ENCODE peak calls at places on chromosomes 6 and 20, in six cellular contexts. Q is IMR-90, F is mesenchymal stem cell, Z is H1, V is neuronal stem cell, J is trophoblast cell. P is an unnamed sample.

GRCh38 chr6:24930386-24930785 is 5.4 kb downstream of the RIPOR2 start:
- DNase-seq in J (no peak), Q (peak), F (peak), Z (no peak), V (no peak), P (no peak)

GRCh38 chr20:19918965-19919329 is 98.2 kb upstream of the NAA20 start:
- DNase-seq in F (peak), Z (no peak), J (no peak), Q (no peak), V (no peak), P (no peak)

GRCh38 chr20:32707691-32708581 is 34.2 kb upstream of the C20orf203 start:
- DNase-seq in J (no peak), F (peak), V (no peak), Z (no peak), Q (peak), P (no peak)

GRCh38 chr6:9494864-9495263 is 920.0 kb downstream of the TFAP2A start:
- DNase-seq in Z (no peak), Q (peak), F (no peak), V (no peak), J (no peak), P (no peak)

GRCh38 chr6:67328269-67328668 is 1306.8 kb upstream of the ADGRB3 start:
- DNase-seq in J (no peak), Z (no peak), Q (no peak), F (no peak), V (no peak), P (no peak)

GRCh38 chr6:55916188-55916587 is 40.8 kb upstream of the BMP5 start:
- DNase-seq in Q (peak), Z (no peak), F (peak), J (peak), V (no peak), P (no peak)

GRCh38 chr20:11703119-11703518 is 214.6 kb upstream of the BTBD3 start:
- DNase-seq in J (no peak), F (no peak), V (no peak), Z (no peak), Q (no peak), P (no peak)

GRCh38 chr6:154579046-154579823 is 68.8 kb upstream of the CNKSR3 start:
- DNase-seq in J (peak), V (no peak), Z (no peak), Q (no peak), F (no peak), P (no peak)

GRCh38 chr6:126377594-126378153 is 37.8 kb downstream of the CENPW start:
- DNase-seq in Z (no peak), V (no peak), F (no peak), J (no peak), Q (no peak), P (no peak)

DNA sequence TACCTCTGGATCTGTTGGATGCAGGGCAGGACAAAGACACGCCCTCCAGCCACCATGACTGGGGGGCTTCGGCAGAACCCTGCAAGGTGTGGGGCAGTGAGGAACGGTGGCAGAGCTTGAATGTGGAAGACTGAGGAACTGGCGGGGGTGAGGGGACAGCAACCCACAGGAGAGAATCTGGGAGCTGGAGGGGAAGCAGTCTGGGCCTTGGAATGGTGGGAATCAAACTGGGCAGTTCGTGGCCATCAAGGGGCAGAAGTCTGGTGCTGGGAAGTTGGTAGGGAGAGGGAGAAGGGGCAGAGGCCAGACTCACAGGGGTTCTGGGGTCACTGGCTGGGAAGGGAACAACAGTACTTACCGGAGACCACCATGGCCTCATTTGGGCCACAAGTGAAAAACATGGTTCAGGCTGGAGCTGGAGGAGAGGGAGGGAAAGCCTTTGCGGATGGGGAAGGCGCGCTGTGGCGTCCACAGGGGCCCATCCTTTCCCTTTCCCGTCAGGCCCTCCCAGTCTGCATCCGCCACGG is 635 bp downstream of the FLOT1 start:
- DNase-seq in V (no peak), F (no peak), Q (no peak), J (no peak), Z (no peak), P (no peak)
- H2BK5ac ChIP-seq in V (peak), F (peak), Q (peak), J (peak), Z (peak), P (no peak)

GRCh38 chr6:150200428-150201105 is 57.7 kb downstream of the PPP1R14C start:
- DNase-seq in Z (no peak), Q (no peak), V (no peak), F (no peak), J (no peak), P (no peak)

GRCh38 chr6:150202934-150203333 is 60.1 kb downstream of the PPP1R14C start:
- DNase-seq in J (no peak), Q (no peak), V (no peak), Z (no peak), F (no peak), P (no peak)

GRCh38 chr6:150201285-150201684 is 58.4 kb downstream of the PPP1R14C start:
- DNase-seq in Q (no peak), Z (no peak), F (no peak), J (no peak), V (no peak), P (no peak)

GRCh38 chr6:150202404-150202803 is 59.6 kb downstream of the PPP1R14C start:
- DNase-seq in V (no peak), Q (no peak), J (peak), F (no peak), Z (no peak), P (no peak)

GRCh38 chr6:150201791-150202329 is 59.0 kb downstream of the PPP1R14C start:
- DNase-seq in F (no peak), Q (no peak), Z (no peak), V (no peak), J (peak), P (no peak)
- H3K14ac ChIP-seq in F (no peak), Q (no peak), Z (no peak), V (peak), J (no peak), P (no peak)

GRCh38 chr20:48275737-48276342 is 490.6 kb upstream of the SULF2 start:
- DNase-seq in V (peak), Q (no peak), F (no peak), Z (no peak), J (no peak), P (no peak)
- H2BK5ac ChIP-seq in V (no peak), Q (no peak), F (no peak), Z (no peak), J (no peak), P (no peak)

GRCh38 chr6:164990901-164991300 is 318.5 kb downstream of the C6orf118 start:
- DNase-seq in Z (no peak), V (no peak), J (peak), Q (no peak), F (no peak), P (no peak)

GRCh38 chr6:164991573-164991972 is 317.8 kb downstream of the C6orf118 start:
- DNase-seq in Z (no peak), Q (no peak), V (no peak), J (peak), F (no peak), P (no peak)
- H3K14ac ChIP-seq in Z (no peak), Q (no peak), V (no peak), J (no peak), F (no peak), P (no peak)

GRCh38 chr6:35073211-35073610 is 67.9 kb downstream of the TCP11 start:
- DNase-seq in V (no peak), Q (no peak), F (no peak), Z (no peak), J (no peak), P (no peak)
- H2BK5ac ChIP-seq in V (no peak), Q (no peak), F (no peak), Z (peak), J (no peak), P (no peak)

DNA sequence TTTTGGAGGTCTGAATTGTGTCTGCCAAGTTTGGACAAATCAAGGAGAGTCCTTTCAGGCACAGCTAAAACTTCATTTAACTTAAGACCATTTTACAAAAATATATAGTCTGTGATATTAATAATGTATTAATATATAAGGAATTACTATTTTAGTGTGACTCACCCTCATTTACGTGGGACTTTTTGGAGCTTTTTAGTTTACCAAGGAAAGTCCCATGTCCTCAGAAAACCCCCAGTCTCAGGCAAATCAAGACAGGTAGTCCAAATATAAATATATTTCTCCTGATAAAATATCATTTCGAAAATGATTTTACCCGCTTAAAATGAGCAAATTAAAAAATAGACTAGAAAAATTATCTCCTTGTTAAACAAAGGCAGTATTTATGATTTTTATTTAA is 479.0 kb downstream of the PKHD1 start:
- DNase-seq in F (no peak), V (no peak), Q (no peak), J (peak), Z (no peak), P (no peak)
- H3K14ac ChIP-seq in F (no peak), V (no peak), Q (no peak), J (no peak), Z (no peak), P (no peak)

DNA sequence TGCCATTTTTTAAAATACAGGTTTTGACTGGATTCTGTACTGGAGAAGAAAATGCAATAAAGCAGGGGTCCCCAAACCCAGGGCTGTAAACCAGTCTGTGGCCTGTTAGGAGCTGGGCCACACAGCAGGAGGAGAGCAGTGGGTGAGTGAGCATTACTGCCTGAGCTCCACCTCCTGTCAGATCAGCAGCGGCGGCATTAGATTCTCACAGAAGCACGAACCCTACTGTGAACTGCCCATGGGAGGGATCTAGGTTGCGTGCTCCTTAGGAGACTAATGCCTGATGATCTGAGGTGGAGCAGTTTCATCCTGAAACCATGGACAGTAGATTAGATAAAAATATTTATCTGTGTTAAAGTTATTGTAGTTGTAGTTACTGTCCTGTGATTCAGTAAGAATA is 21.1 kb upstream of the FBXO9 start:
- DNase-seq in J (peak), Q (peak), F (peak), Z (no peak), V (no peak), P (peak)
- H2BK5ac ChIP-seq in J (no peak), Q (peak), F (peak), Z (no peak), V (no peak), P (no peak)

P was measured in H9.